ENCODE peak calls at places on chromosomes 13 and 19, in five cellular contexts. N is NCI-H1092 treated with DMSO at 0.1 percent for 48 hours, S is left ventricle myocardium superior, E is hypothalamus, I is heart left ventricle. P is an unnamed sample.

GRCh38 chr13:78370231-78370630 is 233.1 kb downstream of the POU4F1 start:
- DNase-seq in N (no peak), S (no peak), E (no peak), I (no peak), P (no peak)

GRCh38 chr13:33789757-33790156 is 28.2 kb upstream of the RFC3 start:
- DNase-seq in N (no peak), S (no peak), E (no peak), I (no peak), P (no peak)

GRCh38 chr13:87057807-87058520 is 613.2 kb upstream of the SLITRK5 start:
- DNase-seq in N (no peak), S (no peak), E (no peak), I (no peak), P (no peak)

GRCh38 chr13:46173656-46174055 is 8.3 kb downstream of the LCP1 start:
- DNase-seq in N (no peak), S (no peak), E (no peak), I (no peak), P (no peak)

GRCh38 chr19:12801466-12802266 is at the start of the genes PRDX2 and THSD8:
- DNase-seq in N (peak; percentile 81), S (peak; percentile 90), E (peak; percentile 67), I (peak; percentile 90), P (peak; percentile 89)

GRCh38 chr13:44758595-44759221 is 182.6 kb upstream of the TSC22D1 start:
- DNase-seq in N (peak; percentile 61), S (no peak), E (no peak), I (no peak), P (no peak)

GRCh38 chr13:95411641-95412040 is 110.4 kb upstream of the ABCC4 start:
- DNase-seq in N (no peak), S (no peak), E (no peak), I (no peak), P (no peak)

GRCh38 chr13:80116107-80116506 is 224.8 kb downstream of the SPRY2 start:
- DNase-seq in N (no peak), S (no peak), E (no peak), I (no peak), P (no peak)

GRCh38 chr13:50101590-50101989 is 86.3 kb downstream of the KCNRG start:
- DNase-seq in N (no peak), S (no peak), E (no peak), I (no peak), P (no peak)

GRCh38 chr13:55517312-55517711 is 1623.4 kb upstream of the PRR20A start:
- DNase-seq in N (no peak), S (no peak), E (no peak), I (no peak), P (no peak)

GRCh38 chr19:18590273-18591272 is 2.0 kb downstream of the REX1BD start:
- DNase-seq in N (peak; percentile 29), S (peak; percentile 52), E (peak; percentile 73), I (peak; percentile 49), P (peak; percentile 81)

GRCh38 chr13:73767747-73768315 is 366.4 kb downstream of the KLF12 start:
- DNase-seq in N (peak; percentile 63), S (no peak), E (no peak), I (no peak), P (no peak)

GRCh38 chr19:34851277-34851804 is 75.4 kb upstream of the ZNF30 start:
- DNase-seq in N (no peak), S (no peak), E (no peak), I (no peak), P (no peak)

GRCh38 chr13:90293793-90294361 is 1053.6 kb upstream of the MIR17HG start:
- DNase-seq in N (no peak), S (no peak), E (no peak), I (no peak), P (no peak)

GRCh38 chr13:48731957-48732569 is 78.3 kb downstream of the CYSLTR2 start:
- DNase-seq in N (no peak), S (peak; percentile 67), E (peak; percentile 1), I (peak; percentile 38), P (no peak)

GRCh38 chr19:38617283-38617763 is 430 bp downstream of the MAP4K1 start:
- DNase-seq in N (no peak), S (no peak), E (no peak), I (no peak), P (no peak)

GRCh38 chr19:30516586-30516985 is 144.4 kb downstream of the ZNF536 start:
- DNase-seq in N (no peak), S (no peak), E (no peak), I (no peak), P (no peak)

GRCh38 chr13:109344552-109345157 is 441.7 kb downstream of the IRS2 start:
- DNase-seq in N (no peak), S (no peak), E (no peak), I (no peak), P (no peak)

GRCh38 chr13:74111399-74111798 is 22.8 kb downstream of the KLF12 start:
- DNase-seq in N (no peak), S (no peak), E (no peak), I (no peak), P (no peak)

GRCh38 chr13:46982856-46983582 is 86.2 kb upstream of the HTR2A start:
- DNase-seq in N (no peak), S (no peak), E (no peak), I (no peak), P (no peak)

GRCh38 chr19:19597809-19598306 is 20.6 kb downstream of the PBX4 start:
- DNase-seq in N (no peak), S (no peak), E (no peak), I (no peak), P (no peak)

GRCh38 chr13:23516706-23517105 is 53.5 kb upstream of the TNFRSF19 start:
- DNase-seq in N (no peak), S (no peak), E (no peak), I (no peak), P (no peak)

GRCh38 chr19:53545271-53546065 is 7.5 kb downstream of the ZNF331 start:
- DNase-seq in N (no peak), S (no peak), E (no peak), I (no peak), P (no peak)

GRCh38 chr19:31135841-31136240 is 213.4 kb downstream of the TSHZ3 start:
- DNase-seq in N (no peak), S (no peak), E (no peak), I (no peak), P (no peak)

P was measured in sigmoid colon.